ENCODE peak calls at places on chromosomes 7 and 10, in seven cellular contexts. R, X, F, K, U, A and L are unnamed samples.

GRCh38 chr10:111261066-111261465 is 184.2 kb downstream of the ADRA2A start:
- DNase-seq in R (no peak), X (no peak), F (no peak), K (no peak), U (no peak), A (no peak), L (no peak)

GRCh38 chr10:87674963-87675362 is 15.3 kb downstream of the PAPSS2 start:
- DNase-seq in R (no peak), X (no peak), F (no peak), K (no peak), U (no peak), A (no peak), L (no peak)

GRCh38 chr7:27697861-27698430 is 35.3 kb upstream of the HIBADH start:
- DNase-seq in R (no peak), X (peak; percentile 53), F (no peak), K (peak; percentile 39), U (peak; percentile 7), A (no peak), L (peak; percentile 5)

GRCh38 chr7:16421333-16422099 is at the start of gene CRPPA:
- DNase-seq in R (peak; percentile 58), X (no peak), F (peak; percentile 79), K (peak; percentile 34), U (no peak), A (no peak), L (no peak)

GRCh38 chr7:43170571-43170970 is 58.1 kb downstream of the HECW1 start:
- DNase-seq in R (no peak), X (no peak), F (no peak), K (no peak), U (no peak), A (no peak), L (no peak)

GRCh38 chr7:7719235-7719634 is 828 bp upstream of the RPA3 start:
- DNase-seq in R (no peak), X (peak; percentile 77), F (peak; percentile 47), K (peak; percentile 37), U (peak; percentile 27), A (no peak), L (peak; percentile 32)

GRCh38 chr10:63703113-63703670 is 182.0 kb downstream of the REEP3 start:
- DNase-seq in R (no peak), X (peak; percentile 36), F (no peak), K (no peak), U (no peak), A (no peak), L (no peak)

GRCh38 chr7:29340691-29341090 is 146.1 kb downstream of the CHN2 start:
- DNase-seq in R (no peak), X (no peak), F (no peak), K (no peak), U (no peak), A (no peak), L (no peak)

GRCh38 chr7:140316165-140316661 is 82.1 kb downstream of the SLC37A3 start:
- DNase-seq in R (no peak), X (no peak), F (no peak), K (no peak), U (no peak), A (no peak), L (no peak)

GRCh38 chr7:139294241-139294640 is 46.9 kb upstream of the FMC1 start:
- DNase-seq in R (no peak), X (no peak), F (no peak), K (no peak), U (no peak), A (no peak), L (no peak)

GRCh38 chr10:3811331-3811870 is 26.4 kb upstream of the KLF6 start:
- DNase-seq in R (no peak), X (peak; percentile 76), F (no peak), K (no peak), U (peak; percentile 30), A (no peak), L (no peak)

GRCh38 chr10:61612009-61612408 is 50.7 kb upstream of the CABCOCO1 start:
- DNase-seq in R (no peak), X (no peak), F (no peak), K (no peak), U (no peak), A (no peak), L (no peak)

GRCh38 chr10:85548038-85548437 is 818.6 kb downstream of the GRID1 start:
- DNase-seq in R (no peak), X (peak; percentile 35), F (peak; percentile 21), K (peak; percentile 16), U (no peak), A (no peak), L (no peak)

GRCh38 chr7:140403878-140404564 is at the start of gene RAB19:
- DNase-seq in R (no peak), X (no peak), F (no peak), K (no peak), U (no peak), A (peak; percentile 64), L (no peak)

GRCh38 chr7:149856-150636 is 42.3 kb upstream of the FAM20C start:
- DNase-seq in R (no peak), X (no peak), F (peak; percentile 80), K (no peak), U (no peak), A (no peak), L (no peak)

GRCh38 chr7:156041398-156041797 is 229.1 kb upstream of the SHH start:
- DNase-seq in R (no peak), X (no peak), F (no peak), K (no peak), U (no peak), A (no peak), L (no peak)

GRCh38 chr7:113199841-113200240 is 81.5 kb upstream of the SMIM30 start:
- DNase-seq in R (no peak), X (no peak), F (no peak), K (no peak), U (no peak), A (no peak), L (no peak)

GRCh38 chr7:4774804-4775280 is 581 bp upstream of the AP5Z1 start:
- DNase-seq in R (peak; percentile 50), X (no peak), F (peak; percentile 72), K (peak; percentile 48), U (no peak), A (no peak), L (no peak)

GRCh38 chr10:44195120-44196007 is 189.5 kb downstream of the CXCL12 start:
- DNase-seq in R (no peak), X (no peak), F (no peak), K (peak; percentile 89), U (no peak), A (no peak), L (no peak)

GRCh38 chr10:26960308-26960707 is 99.5 kb upstream of the ABI1 start:
- DNase-seq in R (no peak), X (no peak), F (no peak), K (no peak), U (no peak), A (no peak), L (no peak)

GRCh38 chr10:122487231-122487765 is 25.9 kb downstream of the HTRA1 start:
- DNase-seq in R (no peak), X (no peak), F (no peak), K (no peak), U (no peak), A (no peak), L (no peak)

GRCh38 chr10:103397191-103397825 is 882 bp downstream of the PDCD11 start:
- DNase-seq in R (no peak), X (no peak), F (no peak), K (no peak), U (no peak), A (no peak), L (no peak)

GRCh38 chr7:151644554-151644953 is 124.9 kb upstream of the RHEB start:
- DNase-seq in R (no peak), X (no peak), F (no peak), K (no peak), U (no peak), A (no peak), L (no peak)

GRCh38 chr10:122141821-122142651 is 129.1 kb upstream of the BTBD16 start:
- DNase-seq in R (no peak), X (no peak), F (no peak), K (no peak), U (no peak), A (no peak), L (no peak)

GRCh38 chr10:12847361-12847975 is 154.0 kb downstream of the CCDC3 start:
- DNase-seq in R (peak; percentile 34), X (no peak), F (peak; percentile 32), K (no peak), U (no peak), A (peak; percentile 63), L (no peak)

GRCh38 chr7:25386311-25386744 is 158.0 kb upstream of the NPVF start:
- DNase-seq in R (no peak), X (no peak), F (no peak), K (no peak), U (no peak), A (no peak), L (no peak)

GRCh38 chr10:17209931-17210330 is 8.5 kb upstream of the TRDMT1 start:
- DNase-seq in R (no peak), X (no peak), F (no peak), K (no peak), U (no peak), A (no peak), L (no peak)

GRCh38 chr7:48390381-48391327 is 219.4 kb downstream of the ABCA13 start:
- DNase-seq in R (no peak), X (no peak), F (no peak), K (no peak), U (no peak), A (no peak), L (no peak)

GRCh38 chr10:12394236-12395033 is 45.1 kb downstream of the CAMK1D start:
- DNase-seq in R (no peak), X (no peak), F (no peak), K (no peak), U (no peak), A (no peak), L (no peak)

GRCh38 chr7:118052330-118052729 is 131.6 kb upstream of the LSM8 start:
- DNase-seq in R (no peak), X (no peak), F (no peak), K (no peak), U (no peak), A (no peak), L (no peak)
- TF ChIP-seq TAF1 in R (no peak), X (no peak), F (no peak), K (no peak), U (no peak), A (no peak), L (no peak)

GRCh38 chr10:114686013-114686412 is 27.9 kb upstream of the ABLIM1 start:
- DNase-seq in R (no peak), X (no peak), F (no peak), K (no peak), U (no peak), A (no peak), L (no peak)
- TF ChIP-seq TAF1 in R (no peak), X (no peak), F (no peak), K (no peak), U (no peak), A (no peak), L (no peak)

DNA sequence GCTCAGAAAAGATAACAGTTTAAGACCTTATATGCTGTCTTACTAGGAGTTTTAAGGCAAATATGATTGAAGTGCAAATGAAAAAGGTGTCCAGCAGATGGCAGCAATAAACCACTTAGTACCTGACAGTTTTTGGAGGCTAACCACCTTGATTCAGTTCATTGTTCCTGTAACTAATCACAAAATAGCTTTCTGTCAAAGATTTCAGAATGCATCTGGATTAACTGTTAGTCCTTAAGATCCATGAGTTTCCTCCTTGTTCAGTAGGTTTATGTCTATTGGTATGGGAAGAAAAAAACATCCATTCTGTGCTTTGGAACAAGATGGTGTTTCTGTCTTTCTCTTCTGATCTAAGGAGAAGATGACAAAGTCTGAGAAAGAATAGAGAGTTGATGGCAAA is 46.6 kb downstream of the CCSER2 start:
- DNase-seq in R (peak; percentile 31), X (peak; percentile 34), F (peak; percentile 29), K (peak; percentile 51), U (no peak), A (no peak), L (no peak)
- TF ChIP-seq TAF1 in R (no peak), X (no peak), F (no peak), K (no peak), U (no peak), A (no peak), L (no peak)

GRCh38 chr10:124864421-124865193 is 63.0 kb downstream of the ABRAXAS2 start:
- DNase-seq in R (no peak), X (no peak), F (no peak), K (peak; percentile 79), U (no peak), A (no peak), L (no peak)
- TF ChIP-seq TAF1 in R (no peak), X (no peak), F (no peak), K (no peak), U (no peak), A (no peak), L (no peak)